ENCODE peak calls at places on chromosome 7, in six cellular contexts. N is tibial artery, C is PC-3, Z is T follicular helper cell, T is DMS153, A is HFF-Myc. K is an unnamed sample.
A peak's percentile ranks its signal among the peaks of the same experiment; 100 is the strongest.

GRCh38 chr7:50953303-50953702 is 170.6 kb upstream of the GRB10 start:
- DNase-seq in A (no peak), T (no peak), C (no peak), Z (no peak), N (no peak), K (no peak)

GRCh38 chr7:150665882-150666281 is 19.6 kb upstream of the GIMAP2 start:
- DNase-seq in A (no peak), N (no peak), T (no peak), C (no peak), Z (no peak), K (no peak)

GRCh38 chr7:50092579-50093411 is at the start of gene ZPBP:
- DNase-seq in T (peak; percentile 13), Z (peak; percentile 22), A (peak; percentile 9), C (peak; percentile 67), N (no peak), K (peak; percentile 40)

GRCh38 chr7:78472519-78472918 is 673.9 kb downstream of the PHTF2 start:
- DNase-seq in N (no peak), C (no peak), Z (no peak), T (no peak), A (peak; percentile 35), K (no peak)

GRCh38 chr7:96034940-96035727 is 262.8 kb downstream of the DYNC1I1 start:
- DNase-seq in A (no peak), N (no peak), C (no peak), Z (no peak), T (peak; percentile 62), K (no peak)

GRCh38 chr7:158611541-158611940 is 23.9 kb upstream of the PTPRN2 start:
- DNase-seq in C (no peak), A (no peak), N (no peak), Z (no peak), T (no peak), K (no peak)

GRCh38 chr7:49823566-49823965 is 50.1 kb downstream of the VWC2 start:
- DNase-seq in N (no peak), C (no peak), T (no peak), Z (no peak), A (no peak), K (no peak)

GRCh38 chr7:117630907-117631564 is 151.2 kb downstream of the CFTR start:
- DNase-seq in N (no peak), A (no peak), T (no peak), Z (no peak), C (no peak), K (no peak)

GRCh38 chr7:107381453-107381852 is 88.4 kb upstream of the GPR22 start:
- DNase-seq in C (no peak), N (no peak), Z (no peak), T (no peak), A (no peak), K (no peak)

GRCh38 chr7:127594490-127594889 is 954 bp downstream of the FSCN3 start:
- DNase-seq in C (no peak), Z (no peak), T (no peak), A (no peak), N (no peak), K (no peak)

GRCh38 chr7:91557789-91558396 is 293.7 kb downstream of the FZD1 start:
- DNase-seq in N (no peak), C (peak; percentile 98), T (peak; percentile 10), Z (no peak), A (peak; percentile 6), K (peak; percentile 78)

GRCh38 chr7:131235489-131236317 is 92.0 kb upstream of the MKLN1 start:
- DNase-seq in N (peak; percentile 43), Z (peak; percentile 65), A (peak; percentile 96), C (peak; percentile 93), T (peak; percentile 5), K (peak; percentile 99)

K was measured in RKO.